ENCODE peak calls at places on chromosomes 16 and 17, in five cellular contexts. H is cardiac muscle cell, J is tibial nerve, W is mammary epithelial cell, U is ovary. M is an unnamed sample.
A peak's percentile ranks its signal among the peaks of the same experiment; 100 is the strongest.

GRCh38 chr17:49987290-49987585 is 7.8 kb downstream of the DLX3 start:
- DNase-seq in H (no peak), J (no peak), W (no peak), U (peak; percentile 5), M (no peak)

GRCh38 chr17:557371-557770 is 157.3 kb downstream of the VPS53 start:
- DNase-seq in H (no peak), J (no peak), W (no peak), U (no peak), M (no peak)

GRCh38 chr16:50056226-50056625 is 9.5 kb upstream of the HEATR3 start:
- DNase-seq in H (no peak), J (no peak), W (no peak), U (no peak), M (no peak)

GRCh38 chr17:6603746-6604325 is 36.7 kb downstream of the KIAA0753 start:
- DNase-seq in H (peak; percentile 36), J (no peak), W (no peak), U (peak; percentile 71), M (no peak)

GRCh38 chr17:50423553-50424159 is 2.4 kb upstream of the ACSF2 start:
- DNase-seq in H (peak; percentile 94), J (no peak), W (peak; percentile 89), U (peak; percentile 32), M (no peak)

GRCh38 chr16:28876973-28877641 is 1.2 kb upstream of the ATP2A1 start:
- DNase-seq in H (no peak), J (no peak), W (no peak), U (no peak), M (no peak)

GRCh38 chr16:86748643-86749042 is 170.3 kb downstream of the FOXL1 start:
- DNase-seq in H (no peak), J (no peak), W (no peak), U (no peak), M (no peak)

GRCh38 chr16:56362706-56363105 is 62.6 kb downstream of the AMFR start:
- DNase-seq in H (no peak), J (no peak), W (no peak), U (no peak), M (no peak)

GRCh38 chr17:80360396-80360795 is 54.6 kb upstream of the ENDOV start:
- DNase-seq in H (no peak), J (no peak), W (no peak), U (no peak), M (no peak)

GRCh38 chr17:58120195-58120822 is 27.9 kb upstream of the OR4D1 start:
- DNase-seq in H (peak; percentile 74), J (no peak), W (peak; percentile 49), U (peak; percentile 22), M (no peak)

GRCh38 chr17:44372036-44372435 is 8.4 kb upstream of the FAM171A2 start:
- DNase-seq in H (no peak), J (no peak), W (no peak), U (no peak), M (peak; percentile 3)

GRCh38 chr17:55458977-55459376 is 37.3 kb upstream of the MMD start:
- DNase-seq in H (no peak), J (no peak), W (peak; percentile 87), U (no peak), M (no peak)

GRCh38 chr17:56699186-56699895 is 105.8 kb downstream of the NOG start:
- DNase-seq in H (peak; percentile 83), J (no peak), W (peak; percentile 99), U (no peak), M (peak; percentile 8)

GRCh38 chr17:28760987-28761562 is 17.3 kb downstream of the TRAF4 start:
- DNase-seq in H (peak; percentile 59), J (no peak), W (peak; percentile 52), U (no peak), M (peak; percentile 73)

GRCh38 chr17:1830288-1830687 is 483 bp downstream of the RPA1 start:
- DNase-seq in H (peak; percentile 4), J (no peak), W (peak; percentile 47), U (no peak), M (no peak)

GRCh38 chr17:39739020-39739884 is 1.5 kb downstream of the GRB7 start:
- DNase-seq in H (no peak), J (no peak), W (peak; percentile 87), U (no peak), M (peak; percentile 85)

GRCh38 chr16:15494231-15494630 is 59.8 kb downstream of the BMERB1 start:
- DNase-seq in H (no peak), J (no peak), W (no peak), U (no peak), M (no peak)

GRCh38 chr17:40617678-40618240 is 29.9 kb downstream of the SMARCE1 start:
- DNase-seq in H (no peak), J (no peak), W (peak; percentile 21), U (no peak), M (no peak)

GRCh38 chr17:20043034-20043433 is 33.9 kb downstream of the SPECC1 start:
- DNase-seq in H (no peak), J (no peak), W (no peak), U (no peak), M (no peak)

GRCh38 chr17:28404007-28404406 is 2.0 kb downstream of the SLC46A1 start:
- DNase-seq in H (no peak), J (no peak), W (no peak), U (no peak), M (no peak)

GRCh38 chr17:81210868-81211267 is 11.9 kb downstream of the CEP131 start:
- DNase-seq in H (no peak), J (no peak), W (no peak), U (no peak), M (peak; percentile 11)

GRCh38 chr16:23909792-23910418 is 74.1 kb downstream of the PRKCB start:
- DNase-seq in H (no peak), J (no peak), W (no peak), U (no peak), M (no peak)

DNA sequence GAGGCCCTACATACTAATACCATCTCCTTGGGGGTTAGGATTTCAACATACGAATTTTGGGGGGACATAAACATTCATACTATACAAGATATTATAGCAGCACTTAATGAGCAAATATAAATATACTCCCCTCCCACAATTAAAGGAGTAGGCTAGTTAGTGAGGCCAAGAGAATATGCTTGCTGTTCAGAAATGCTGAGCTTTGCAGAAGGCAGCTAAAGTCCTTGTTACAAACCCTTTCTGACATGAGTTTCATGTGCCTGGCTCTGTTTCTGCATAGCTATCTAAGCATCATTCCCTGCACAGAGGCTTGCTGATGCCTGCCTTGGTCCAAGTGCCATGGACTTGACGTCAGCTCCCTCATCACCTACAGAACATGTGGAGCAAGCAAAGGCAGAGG is 73.5 kb downstream of the GP2 start:
- DNase-seq in H (no peak), J (no peak), W (no peak), U (no peak), M (no peak)
- TF ChIP-seq CTCF in H (no peak), J (no peak), W (no peak), U (no peak), M (no peak)

GRCh38 chr16:81879625-81880024 is 100.5 kb downstream of the PLCG2 start:
- DNase-seq in H (no peak), J (no peak), W (no peak), U (no peak), M (no peak)
- TF ChIP-seq CTCF in H (peak; percentile 7), J (no peak), W (peak; percentile 12), U (no peak), M (no peak)

GRCh38 chr16:9534759-9535158 is 443.3 kb downstream of the HAPSTR1 start:
- DNase-seq in H (no peak), J (no peak), W (no peak), U (no peak), M (no peak)
- TF ChIP-seq CTCF in H (no peak), J (no peak), W (no peak), U (no peak), M (no peak)

DNA sequence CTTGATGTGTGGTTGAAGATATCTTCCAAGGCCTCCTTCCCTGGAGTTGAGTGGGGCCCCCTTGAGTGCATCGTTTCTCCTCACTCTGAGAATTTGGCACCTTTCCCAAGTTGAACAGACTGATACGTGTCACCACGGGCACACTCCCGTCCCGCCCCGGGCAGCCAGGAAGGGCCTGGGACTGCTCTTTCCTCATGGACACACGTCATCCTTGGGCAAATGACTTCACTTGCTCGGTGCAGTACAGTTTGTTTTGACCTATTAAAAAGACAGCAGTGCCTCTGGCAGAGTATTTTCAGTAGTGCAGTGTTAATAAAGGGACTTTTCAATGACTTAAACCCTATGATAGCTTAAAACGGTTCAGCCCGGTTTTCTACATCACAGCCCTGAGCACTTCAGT is 59.9 kb downstream of the SEC14L1 start:
- DNase-seq in H (no peak), J (no peak), W (peak; percentile 37), U (no peak), M (no peak)
- TF ChIP-seq CTCF in H (peak; percentile 9), J (no peak), W (no peak), U (no peak), M (no peak)

GRCh38 chr17:65394811-65395472 is 166.5 kb downstream of the AXIN2 start:
- DNase-seq in H (no peak), J (no peak), W (no peak), U (no peak), M (no peak)
- TF ChIP-seq CTCF in H (no peak), J (no peak), W (no peak), U (no peak), M (no peak)

GRCh38 chr17:43170140-43170765 is 761 bp upstream of the NBR1 start:
- DNase-seq in H (peak; percentile 98), J (peak; percentile 82), W (peak; percentile 96), U (peak; percentile 93), M (peak; percentile 87)

GRCh38 chr17:43175213-43176118 is 4.5 kb downstream of the NBR1 start:
- DNase-seq in H (peak; percentile 74), J (no peak), W (peak; percentile 26), U (no peak), M (no peak)

GRCh38 chr17:43169561-43170139 is 1.4 kb upstream of the NBR1 start:
- DNase-seq in H (peak; percentile 49), J (no peak), W (no peak), U (peak; percentile 48), M (no peak)

GRCh38 chr17:43170766-43171681 is at the start of gene NBR1:
- DNase-seq in H (peak; percentile 99), J (peak; percentile 95), W (peak; percentile 97), U (peak; percentile 98), M (peak; percentile 92)

DNA sequence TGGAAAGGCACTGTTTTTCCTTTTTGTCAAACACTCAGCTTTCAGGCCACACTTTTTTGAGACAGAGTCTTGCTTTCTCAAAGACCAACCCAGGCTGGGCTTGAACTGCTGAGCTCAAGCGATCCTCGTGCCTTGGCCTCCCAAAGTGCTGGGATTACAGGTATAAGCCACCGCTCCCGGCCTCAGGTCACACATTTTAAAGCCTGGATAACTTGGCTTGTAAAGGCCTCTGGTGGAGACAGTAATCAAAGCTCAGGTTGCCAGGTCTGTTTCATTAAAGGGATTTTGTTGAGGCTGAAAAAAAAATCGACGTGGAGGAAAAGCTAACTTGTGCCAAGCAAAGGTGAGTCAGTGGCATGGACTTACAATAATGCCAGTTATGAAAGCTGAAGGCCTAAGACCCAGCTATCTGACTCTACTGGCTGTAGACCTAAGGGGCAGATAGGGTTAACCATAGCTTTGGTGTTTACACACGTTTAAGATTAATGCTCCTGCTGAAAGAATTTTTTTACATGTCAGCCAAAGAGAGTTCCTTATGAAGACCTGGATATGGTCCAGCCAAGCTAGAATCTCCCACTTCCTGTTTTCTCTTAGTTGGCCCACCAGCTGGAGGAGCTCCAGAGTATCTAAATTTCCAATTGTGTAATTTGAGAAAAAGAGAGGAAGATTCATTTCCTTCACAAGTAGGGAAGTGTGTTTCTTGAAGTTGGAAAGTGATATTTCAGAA is 910 bp downstream of the NBR1 start:
- DNase-seq in H (peak; percentile 96), J (no peak), W (peak; percentile 88), U (peak; percentile 68), M (peak; percentile 31)
- TF ChIP-seq CTCF in H (peak; percentile 38), J (peak; percentile 17), W (peak; percentile 6), U (no peak), M (no peak)

M was measured in pancreas.